ENCODE peak calls at places on chromosomes 7 and 10, in five cellular contexts. S is CD4-positive, alpha-beta T cell; O is tibial nerve; M is left ventricle myocardium inferior; X is right atrium auricular region. U is an unnamed sample.

GRCh38 chr7:71266912-71267311 is 135.0 kb downstream of the GALNT17 start:
- DNase-seq in M (no peak), S (no peak), X (no peak), O (no peak), U (no peak)

GRCh38 chr7:41696323-41696916 is 6.5 kb downstream of the INHBA start:
- DNase-seq in O (peak), X (peak), S (no peak), M (peak), U (peak)

GRCh38 chr7:38660427-38661099 is 29.4 kb upstream of the AMPH start:
- DNase-seq in S (no peak), O (no peak), M (no peak), X (no peak), U (no peak)

GRCh38 chr10:21526952-21527633 is 1.6 kb upstream of the SKIDA1 start:
- DNase-seq in X (peak), S (no peak), M (peak), O (peak), U (peak)

GRCh38 chr7:26760499-26760898 is 103.9 kb downstream of the SKAP2 start:
- DNase-seq in O (no peak), S (no peak), M (no peak), X (no peak), U (no peak)

GRCh38 chr10:51744235-51744634 is 44.8 kb upstream of the CSTF2T start:
- DNase-seq in M (no peak), S (no peak), X (no peak), O (no peak), U (no peak)

GRCh38 chr7:105496501-105496900 is 25.6 kb downstream of the PUS7 start:
- DNase-seq in M (no peak), X (no peak), O (no peak), S (no peak), U (no peak)

GRCh38 chr10:60835005-60835404 is 56.7 kb downstream of the CDK1 start:
- DNase-seq in S (no peak), O (no peak), X (no peak), M (no peak), U (no peak)

GRCh38 chr10:116670706-116671105 is 50.0 kb downstream of the PNLIPRP2 start:
- DNase-seq in S (no peak), M (no peak), X (peak), O (no peak), U (no peak)

GRCh38 chr10:21069929-21070363 is 172.8 kb upstream of the NEBL start:
- DNase-seq in O (no peak), S (no peak), X (no peak), M (no peak), U (no peak)

GRCh38 chr7:76267107-76267834 is 35.2 kb upstream of the HSPB1 start:
- DNase-seq in O (no peak), S (no peak), M (no peak), X (no peak), U (no peak)

GRCh38 chr7:36661135-36661840 is 63.0 kb downstream of the AOAH start:
- DNase-seq in O (no peak), M (no peak), S (no peak), X (no peak), U (no peak)

GRCh38 chr10:21292763-21293517 is 232.5 kb downstream of the SKIDA1 start:
- DNase-seq in M (peak), X (peak), O (peak), S (no peak), U (peak)

GRCh38 chr7:105352018-105352612 is 36.6 kb downstream of the SRPK2 start:
- DNase-seq in M (peak), S (peak), X (peak), O (peak), U (peak)

GRCh38 chr7:21777916-21778315 is 167.8 kb downstream of the CDCA7L start:
- DNase-seq in X (no peak), S (no peak), O (no peak), M (no peak), U (no peak)

GRCh38 chr7:106205621-106206222 is 79.1 kb downstream of the NAMPT start:
- DNase-seq in M (no peak), S (no peak), O (no peak), X (no peak), U (no peak)

DNA sequence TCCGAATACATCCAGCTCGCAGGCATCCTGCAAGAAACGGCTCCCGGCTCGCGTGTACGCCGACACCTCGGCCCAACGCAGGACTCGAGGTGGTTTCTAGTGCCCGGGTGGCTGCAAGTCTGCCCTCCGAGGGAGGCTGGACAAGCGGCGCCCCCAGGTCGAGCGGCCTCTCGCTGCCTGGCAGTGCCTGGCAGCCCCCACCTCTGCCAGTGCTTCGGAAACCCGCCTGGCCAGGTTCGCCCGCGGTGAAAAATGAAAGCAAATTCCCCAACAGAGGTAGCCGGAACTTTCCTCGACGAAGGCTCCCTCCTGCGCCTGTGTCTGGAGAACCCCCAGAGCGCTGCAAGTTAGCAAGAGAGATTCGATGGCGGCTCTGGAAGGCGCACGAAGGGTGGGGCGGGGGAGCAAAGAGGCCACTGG is 5.7 kb upstream of the ZNF503 start:
- DNase-seq in X (no peak), S (no peak), O (no peak), M (no peak), U (no peak)
- H3K27ac ChIP-seq in X (peak), S (no peak), O (peak), M (peak), U (no peak)

GRCh38 chr7:135194494-135195095 is 16.7 kb downstream of the WDR91 start:
- DNase-seq in S (no peak), O (no peak), M (no peak), X (peak), U (no peak)
- H3K27ac ChIP-seq in S (no peak), O (no peak), M (no peak), X (no peak), U (no peak)

DNA sequence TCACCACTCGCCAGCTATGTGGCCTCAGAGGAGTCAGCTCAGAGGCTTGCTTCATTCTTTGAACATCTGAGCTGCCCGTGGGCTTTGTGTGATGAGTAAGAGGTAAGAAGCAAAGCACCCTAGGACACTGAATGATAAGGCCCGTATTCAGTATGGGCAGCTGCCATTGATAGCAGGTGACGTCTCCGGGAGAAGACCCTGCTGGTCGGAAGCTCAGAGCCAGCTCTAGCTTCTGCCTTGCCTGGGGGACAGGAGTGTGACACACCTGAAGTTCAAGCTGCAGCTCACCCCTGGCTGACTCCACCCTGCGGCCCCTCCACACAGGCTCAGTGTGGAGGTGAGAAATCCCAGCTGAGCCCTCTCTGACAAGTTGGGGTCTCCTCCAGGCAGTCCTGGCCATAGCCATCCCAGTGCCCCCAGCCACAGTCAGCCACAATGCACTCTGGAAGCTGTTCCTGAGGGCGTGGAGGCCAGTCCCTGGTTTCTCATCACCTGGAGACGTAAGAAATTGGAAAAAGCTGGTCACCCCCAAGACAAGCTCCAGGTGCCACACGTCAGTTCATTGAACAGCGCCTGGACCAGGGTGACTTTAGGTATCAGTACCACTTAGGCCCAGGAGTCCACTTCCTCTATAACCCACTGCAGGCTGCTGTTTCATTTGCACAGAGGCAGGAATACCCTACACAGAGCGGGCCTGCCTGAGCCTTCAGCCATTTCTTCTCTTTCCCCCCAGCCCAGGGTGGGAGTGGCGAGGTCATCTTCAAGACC is 164.9 kb upstream of the RHEB start:
- DNase-seq in S (no peak), X (no peak), M (no peak), O (no peak), U (no peak)
- H3K27ac ChIP-seq in S (no peak), X (peak), M (no peak), O (no peak), U (no peak)

DNA sequence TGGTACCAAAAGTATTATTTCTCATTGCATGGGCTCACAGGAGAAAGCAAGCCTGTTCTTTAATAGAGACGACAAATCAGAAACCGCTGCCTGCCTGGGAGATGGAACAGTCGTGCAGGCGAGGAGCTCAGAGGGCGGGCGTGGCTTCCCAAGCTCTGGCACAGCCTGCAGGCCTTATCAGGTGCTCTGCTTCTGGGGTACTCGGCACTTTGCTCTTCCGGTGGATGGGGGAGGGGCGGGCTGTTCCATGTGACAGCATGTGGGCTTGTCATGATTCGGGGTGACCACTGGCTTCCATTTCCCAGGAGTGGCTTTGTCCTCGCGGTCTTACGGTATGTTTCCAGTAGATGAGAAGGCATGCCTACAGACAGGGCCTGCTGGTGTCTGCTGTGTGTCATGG is 228.6 kb downstream of the MGMT start:
- DNase-seq in M (no peak), S (no peak), X (no peak), O (no peak), U (no peak)
- H3K27ac ChIP-seq in M (no peak), S (no peak), X (no peak), O (no peak), U (no peak)

GRCh38 chr7:66331883-66332282 is 126.7 kb downstream of the TPST1 start:
- DNase-seq in X (no peak), M (no peak), O (no peak), S (no peak), U (no peak)

GRCh38 chr7:66333443-66333842 is 128.3 kb downstream of the TPST1 start:
- DNase-seq in S (no peak), O (no peak), M (no peak), X (no peak), U (no peak)

GRCh38 chr7:66335318-66335717 is 130.2 kb downstream of the TPST1 start:
- DNase-seq in X (no peak), M (no peak), S (no peak), O (no peak), U (no peak)

GRCh38 chr7:66326501-66327180 is 121.5 kb downstream of the TPST1 start:
- DNase-seq in O (no peak), M (no peak), X (no peak), S (no peak), U (no peak)

GRCh38 chr7:66330961-66331360 is 125.8 kb downstream of the TPST1 start:
- DNase-seq in O (no peak), X (peak), S (no peak), M (peak), U (peak)
- H3K27ac ChIP-seq in O (no peak), X (no peak), S (no peak), M (peak), U (no peak)

GRCh38 chr10:128049226-128050010 is 76.8 kb downstream of the MKI67 start:
- DNase-seq in S (no peak), X (no peak), O (no peak), M (no peak), U (no peak)
- H3K27ac ChIP-seq in S (no peak), X (peak), O (peak), M (peak), U (no peak)

GRCh38 chr7:149729586-149729982 is 43.8 kb downstream of the ZNF467 start:
- DNase-seq in S (no peak), M (no peak), O (no peak), X (no peak), U (no peak)

GRCh38 chr7:149727541-149728476 is 45.6 kb downstream of the ZNF467 start:
- DNase-seq in X (no peak), O (no peak), M (no peak), S (no peak), U (no peak)

GRCh38 chr7:149729983-149730801 is 43.2 kb downstream of the ZNF467 start:
- DNase-seq in S (no peak), X (no peak), M (peak), O (no peak), U (peak)

GRCh38 chr7:149727053-149727452 is 46.3 kb downstream of the ZNF467 start:
- DNase-seq in S (no peak), X (no peak), O (no peak), M (no peak), U (no peak)

DNA sequence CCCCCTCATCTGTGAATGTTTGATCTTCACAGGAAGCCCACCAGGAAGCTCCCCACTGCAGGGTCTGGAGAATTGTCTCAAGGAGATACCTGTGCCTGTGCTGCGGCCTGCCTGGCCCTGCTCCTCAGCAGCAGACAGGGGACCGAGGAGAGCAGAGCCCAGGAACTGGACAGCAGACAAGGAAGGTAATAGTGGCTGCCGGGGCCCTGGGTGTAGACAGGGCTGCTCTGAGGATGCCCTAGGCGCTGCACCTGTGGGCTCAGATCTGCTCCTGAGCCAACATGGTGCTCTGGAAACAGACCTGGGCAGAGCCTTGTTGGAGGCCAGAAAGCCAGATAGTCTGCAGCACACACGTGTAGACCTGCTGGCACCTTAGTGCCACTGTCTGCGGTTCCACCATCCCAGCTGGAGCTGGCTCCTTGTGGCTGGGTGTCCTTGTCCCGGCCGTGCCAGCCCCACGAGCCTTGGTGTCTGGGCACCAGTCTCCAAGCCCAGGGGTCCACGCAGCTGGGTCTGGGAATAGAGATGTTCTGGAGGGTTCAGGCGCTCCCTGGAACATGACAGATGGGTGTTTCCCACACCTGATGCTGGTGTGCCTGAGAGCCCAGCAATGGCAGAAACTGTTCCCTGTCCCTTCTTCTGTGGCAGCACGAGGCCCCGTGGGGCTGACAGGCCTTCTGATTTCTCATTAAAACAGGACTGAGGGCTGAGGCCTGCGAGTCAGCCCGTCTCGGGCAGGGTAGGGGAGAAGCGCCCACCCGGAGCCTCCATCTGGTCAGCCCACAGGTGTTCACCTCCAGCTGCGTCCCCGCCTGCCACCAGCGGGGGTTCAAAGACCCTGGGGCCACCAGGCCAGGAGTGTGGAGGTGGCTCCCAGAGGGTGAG is 44.7 kb downstream of the ZNF467 start:
- DNase-seq in X (no peak), S (no peak), M (no peak), O (no peak), U (no peak)
- H3K27ac ChIP-seq in X (peak), S (no peak), M (peak), O (no peak), U (peak)

GRCh38 chr7:732556-732955 is 5.5 kb upstream of the PRKAR1B start:
- DNase-seq in M (no peak), O (no peak), X (no peak), S (no peak), U (no peak)

GRCh38 chr7:734214-734613 is 7.1 kb upstream of the PRKAR1B start:
- DNase-seq in O (no peak), X (no peak), M (no peak), S (no peak), U (no peak)

GRCh38 chr7:731440-732085 is 4.5 kb upstream of the PRKAR1B start:
- DNase-seq in M (no peak), X (no peak), O (no peak), S (no peak), U (no peak)

GRCh38 chr7:732094-732541 is 5.0 kb upstream of the PRKAR1B start:
- DNase-seq in M (peak), O (no peak), X (no peak), S (no peak), U (peak)

GRCh38 chr7:734808-735207 is 7.7 kb upstream of the PRKAR1B start:
- DNase-seq in X (no peak), S (no peak), O (no peak), M (no peak), U (peak)
- H3K27ac ChIP-seq in X (no peak), S (no peak), O (no peak), M (no peak), U (no peak)

GRCh38 chr10:79263951-79264350 is 83.3 kb upstream of the PPIF start:
- DNase-seq in O (no peak), X (no peak), S (no peak), M (no peak), U (no peak)
- H3K27ac ChIP-seq in O (no peak), X (no peak), S (no peak), M (peak), U (no peak)

U was measured in psoas muscle.